ENCODE peak calls at places on chromosomes 12 and 14, in nine cellular contexts. V is HuH-7.5; B is astrocyte of the spinal cord; Z is AML-193; P is activated CD4-positive, alpha-beta T cell treated with anti-CD3 and anti-CD28 coated beads, Interleukin-2, amount 50 U/mL, for 1 hour; Y is mesendoderm; O is CD8-positive, alpha-beta memory T cell; J is left colon; A is mucosa of descending colon. C is an unnamed sample.

GRCh38 chr12:5473076-5473475 is 41.2 kb downstream of the NTF3 start:
- DNase-seq in Z (no peak), V (no peak), B (no peak), O (no peak), Y (no peak), J (no peak), P (no peak), A (no peak), C (no peak)

GRCh38 chr12:52901715-52902541 is 2.9 kb downstream of the KRT8 start:
- DNase-seq in A (peak), B (no peak), Y (no peak), P (no peak), J (no peak), O (no peak), Z (no peak), V (no peak), C (no peak)

GRCh38 chr12:11174022-11174421 is 3.0 kb downstream of the SMIM10L1 start:
- DNase-seq in O (no peak), V (no peak), J (no peak), Z (no peak), A (no peak), B (peak), Y (no peak), P (no peak), C (no peak)

GRCh38 chr14:104681689-104682074 is 7.7 kb upstream of the INF2 start:
- DNase-seq in A (peak), V (no peak), P (no peak), Z (no peak), Y (peak), B (peak), J (peak), O (peak), C (peak)

GRCh38 chr12:45349911-45350310 is 134.0 kb downstream of the ANO6 start:
- DNase-seq in Y (no peak), V (no peak), J (no peak), Z (no peak), P (no peak), A (no peak), B (no peak), O (no peak), C (no peak)

GRCh38 chr12:79547735-79548347 is 142.9 kb downstream of the PAWR start:
- DNase-seq in V (peak), J (no peak), Y (peak), P (no peak), B (peak), Z (peak), O (no peak), A (no peak), C (no peak)

GRCh38 chr14:92657457-92658142 is 90.8 kb downstream of the LGMN start:
- DNase-seq in Z (peak), J (peak), O (peak), B (no peak), Y (no peak), P (no peak), A (peak), V (no peak), C (peak)

GRCh38 chr14:42222924-42223471 is 616.3 kb downstream of the LRFN5 start:
- DNase-seq in P (no peak), B (peak), O (no peak), Y (no peak), Z (no peak), V (no peak), J (no peak), A (no peak), C (no peak)

GRCh38 chr12:79251356-79251755 is 386.8 kb downstream of the SYT1 start:
- DNase-seq in J (no peak), B (peak), O (no peak), P (no peak), V (no peak), Z (no peak), A (no peak), Y (no peak), C (no peak)

GRCh38 chr14:33039321-33039720 is 100.6 kb downstream of the NPAS3 start:
- DNase-seq in P (no peak), Y (no peak), J (no peak), O (no peak), A (no peak), V (peak), Z (no peak), B (no peak), C (no peak)

GRCh38 chr12:90970471-90970870 is 15.5 kb upstream of the CCER1 start:
- DNase-seq in Z (no peak), P (no peak), J (no peak), B (no peak), V (no peak), Y (no peak), A (no peak), O (no peak), C (no peak)

GRCh38 chr12:76799362-76799761 is 35.4 kb downstream of the ZDHHC17 start:
- DNase-seq in B (no peak), J (no peak), Z (no peak), P (no peak), O (no peak), A (no peak), Y (no peak), V (no peak), C (no peak)

GRCh38 chr14:29671034-29671433 is 256.6 kb downstream of the PRKD1 start:
- DNase-seq in V (no peak), Z (no peak), O (no peak), J (no peak), A (no peak), P (no peak), Y (no peak), B (peak), C (no peak)

GRCh38 chr14:90301580-90302181 is 30.1 kb downstream of the NRDE2 start:
- DNase-seq in V (peak), Y (peak), Z (peak), B (peak), P (no peak), A (no peak), J (no peak), O (no peak), C (no peak)

GRCh38 chr14:49982082-49982481 is 89.2 kb downstream of the ARF6 start:
- DNase-seq in P (no peak), Y (no peak), O (no peak), J (no peak), A (no peak), V (no peak), Z (no peak), B (no peak), C (no peak)

GRCh38 chr12:11798856-11799530 is 149.5 kb downstream of the ETV6 start:
- DNase-seq in A (no peak), B (peak), Y (peak), V (no peak), P (no peak), O (no peak), Z (peak), J (no peak), C (no peak)

GRCh38 chr12:102503056-102503681 is 22.8 kb upstream of the IGF1 start:
- DNase-seq in O (no peak), Y (no peak), A (no peak), P (no peak), J (no peak), V (no peak), B (no peak), Z (no peak), C (no peak)

GRCh38 chr14:57533214-57533613 is 39.6 kb upstream of the CCDC198 start:
- DNase-seq in Z (peak), A (no peak), J (no peak), O (no peak), P (no peak), B (peak), V (no peak), Y (peak), C (no peak)

GRCh38 chr14:70086685-70087379 is 101.9 kb downstream of the SLC8A3 start:
- DNase-seq in Y (peak), P (no peak), B (peak), A (peak), V (no peak), Z (peak), O (no peak), J (no peak), C (no peak)

GRCh38 chr12:123358035-123358434 is 6.6 kb downstream of the SBNO1 start:
- DNase-seq in O (no peak), B (no peak), P (no peak), Z (no peak), J (no peak), Y (no peak), A (no peak), V (no peak), C (no peak)